ENCODE peak calls at places on chromosomes 7 and 10, in eight cellular contexts. One of them, this sample, is unnamed.

GRCh38 chr7:134293029-134293740 is 23.5 kb downstream of the SLC35B4 start:
- DNase-seq in stimulated activated CD4-positive, alpha-beta T cell treated with anti-CD3 and anti-CD28 coated beads, Interleukin-2, amount 100 ng/mL, for 24 hours: no peak
- DNase-seq in KBM-7: no peak
- DNase-seq in M059J: no peak
- DNase-seq in activated CD8-positive, alpha-beta memory T cell treated with anti-CD3 and anti-CD28 coated beads, Interleukin-2, amount 50 U/mL, for 48 hours: no peak
- DNase-seq in activated CD4-positive, alpha-beta T cell treated with anti-CD3 and anti-CD28 coated beads, Interleukin-2, amount 10 ng/mL, durations not matched to agents 7 days and 5 days: no peak
- DNase-seq in psoas muscle: no peak
- DNase-seq in activated T-cell treated with anti-CD3 and anti-CD28 coated beads, Interleukin-2, amount 50 U/mL, for 72 hours: no peak
- DNase-seq in this sample: no peak

GRCh38 chr7:148621563-148621962 is 31.0 kb downstream of the C7orf33 start:
- DNase-seq in stimulated activated CD4-positive, alpha-beta T cell treated with anti-CD3 and anti-CD28 coated beads, Interleukin-2, amount 100 ng/mL, for 24 hours: no peak
- DNase-seq in KBM-7: no peak
- DNase-seq in M059J: no peak
- DNase-seq in activated CD8-positive, alpha-beta memory T cell treated with anti-CD3 and anti-CD28 coated beads, Interleukin-2, amount 50 U/mL, for 48 hours: no peak
- DNase-seq in activated CD4-positive, alpha-beta T cell treated with anti-CD3 and anti-CD28 coated beads, Interleukin-2, amount 10 ng/mL, durations not matched to agents 7 days and 5 days: no peak
- DNase-seq in psoas muscle: no peak
- DNase-seq in activated T-cell treated with anti-CD3 and anti-CD28 coated beads, Interleukin-2, amount 50 U/mL, for 72 hours: no peak
- DNase-seq in this sample: no peak

GRCh38 chr7:11749629-11750028 is 82.4 kb downstream of the THSD7A start:
- DNase-seq in stimulated activated CD4-positive, alpha-beta T cell treated with anti-CD3 and anti-CD28 coated beads, Interleukin-2, amount 100 ng/mL, for 24 hours: no peak
- DNase-seq in KBM-7: no peak
- DNase-seq in M059J: peak
- DNase-seq in activated CD8-positive, alpha-beta memory T cell treated with anti-CD3 and anti-CD28 coated beads, Interleukin-2, amount 50 U/mL, for 48 hours: no peak
- DNase-seq in activated CD4-positive, alpha-beta T cell treated with anti-CD3 and anti-CD28 coated beads, Interleukin-2, amount 10 ng/mL, durations not matched to agents 7 days and 5 days: no peak
- DNase-seq in psoas muscle: no peak
- DNase-seq in activated T-cell treated with anti-CD3 and anti-CD28 coated beads, Interleukin-2, amount 50 U/mL, for 72 hours: no peak
- DNase-seq in this sample: no peak

GRCh38 chr7:63028376-63029206 is 970.1 kb upstream of the ZNF722 start:
- DNase-seq in stimulated activated CD4-positive, alpha-beta T cell treated with anti-CD3 and anti-CD28 coated beads, Interleukin-2, amount 100 ng/mL, for 24 hours: no peak
- DNase-seq in KBM-7: no peak
- DNase-seq in M059J: no peak
- DNase-seq in activated CD8-positive, alpha-beta memory T cell treated with anti-CD3 and anti-CD28 coated beads, Interleukin-2, amount 50 U/mL, for 48 hours: no peak
- DNase-seq in activated CD4-positive, alpha-beta T cell treated with anti-CD3 and anti-CD28 coated beads, Interleukin-2, amount 10 ng/mL, durations not matched to agents 7 days and 5 days: no peak
- DNase-seq in psoas muscle: no peak
- DNase-seq in activated T-cell treated with anti-CD3 and anti-CD28 coated beads, Interleukin-2, amount 50 U/mL, for 72 hours: no peak
- DNase-seq in this sample: no peak

GRCh38 chr7:107948645-107949442 is 54.1 kb downstream of the LAMB1 start:
- DNase-seq in stimulated activated CD4-positive, alpha-beta T cell treated with anti-CD3 and anti-CD28 coated beads, Interleukin-2, amount 100 ng/mL, for 24 hours: no peak
- DNase-seq in KBM-7: no peak
- DNase-seq in M059J: peak
- DNase-seq in activated CD8-positive, alpha-beta memory T cell treated with anti-CD3 and anti-CD28 coated beads, Interleukin-2, amount 50 U/mL, for 48 hours: no peak
- DNase-seq in activated CD4-positive, alpha-beta T cell treated with anti-CD3 and anti-CD28 coated beads, Interleukin-2, amount 10 ng/mL, durations not matched to agents 7 days and 5 days: no peak
- DNase-seq in psoas muscle: no peak
- DNase-seq in activated T-cell treated with anti-CD3 and anti-CD28 coated beads, Interleukin-2, amount 50 U/mL, for 72 hours: no peak
- DNase-seq in this sample: no peak

GRCh38 chr10:109823196-109823595 is 100.1 kb downstream of the XPNPEP1 start:
- DNase-seq in stimulated activated CD4-positive, alpha-beta T cell treated with anti-CD3 and anti-CD28 coated beads, Interleukin-2, amount 100 ng/mL, for 24 hours: no peak
- DNase-seq in KBM-7: no peak
- DNase-seq in M059J: no peak
- DNase-seq in activated CD8-positive, alpha-beta memory T cell treated with anti-CD3 and anti-CD28 coated beads, Interleukin-2, amount 50 U/mL, for 48 hours: no peak
- DNase-seq in activated CD4-positive, alpha-beta T cell treated with anti-CD3 and anti-CD28 coated beads, Interleukin-2, amount 10 ng/mL, durations not matched to agents 7 days and 5 days: no peak
- DNase-seq in psoas muscle: no peak
- DNase-seq in activated T-cell treated with anti-CD3 and anti-CD28 coated beads, Interleukin-2, amount 50 U/mL, for 72 hours: no peak
- DNase-seq in this sample: no peak

GRCh38 chr10:5628366-5628765 is 38.0 kb downstream of the ASB13 start:
- DNase-seq in stimulated activated CD4-positive, alpha-beta T cell treated with anti-CD3 and anti-CD28 coated beads, Interleukin-2, amount 100 ng/mL, for 24 hours: no peak
- DNase-seq in KBM-7: no peak
- DNase-seq in M059J: peak
- DNase-seq in activated CD8-positive, alpha-beta memory T cell treated with anti-CD3 and anti-CD28 coated beads, Interleukin-2, amount 50 U/mL, for 48 hours: no peak
- DNase-seq in activated CD4-positive, alpha-beta T cell treated with anti-CD3 and anti-CD28 coated beads, Interleukin-2, amount 10 ng/mL, durations not matched to agents 7 days and 5 days: no peak
- DNase-seq in psoas muscle: no peak
- DNase-seq in activated T-cell treated with anti-CD3 and anti-CD28 coated beads, Interleukin-2, amount 50 U/mL, for 72 hours: no peak
- DNase-seq in this sample: no peak

GRCh38 chr7:94111009-94111408 is 106.9 kb upstream of the BET1 start:
- DNase-seq in stimulated activated CD4-positive, alpha-beta T cell treated with anti-CD3 and anti-CD28 coated beads, Interleukin-2, amount 100 ng/mL, for 24 hours: no peak
- DNase-seq in KBM-7: no peak
- DNase-seq in M059J: no peak
- DNase-seq in activated CD8-positive, alpha-beta memory T cell treated with anti-CD3 and anti-CD28 coated beads, Interleukin-2, amount 50 U/mL, for 48 hours: no peak
- DNase-seq in activated CD4-positive, alpha-beta T cell treated with anti-CD3 and anti-CD28 coated beads, Interleukin-2, amount 10 ng/mL, durations not matched to agents 7 days and 5 days: no peak
- DNase-seq in psoas muscle: no peak
- DNase-seq in activated T-cell treated with anti-CD3 and anti-CD28 coated beads, Interleukin-2, amount 50 U/mL, for 72 hours: no peak
- DNase-seq in this sample: no peak

GRCh38 chr10:102243304-102243703 is 2.0 kb upstream of the PITX3 start:
- DNase-seq in stimulated activated CD4-positive, alpha-beta T cell treated with anti-CD3 and anti-CD28 coated beads, Interleukin-2, amount 100 ng/mL, for 24 hours: no peak
- DNase-seq in KBM-7: no peak
- DNase-seq in M059J: peak
- DNase-seq in activated CD8-positive, alpha-beta memory T cell treated with anti-CD3 and anti-CD28 coated beads, Interleukin-2, amount 50 U/mL, for 48 hours: no peak
- DNase-seq in activated CD4-positive, alpha-beta T cell treated with anti-CD3 and anti-CD28 coated beads, Interleukin-2, amount 10 ng/mL, durations not matched to agents 7 days and 5 days: no peak
- DNase-seq in psoas muscle: no peak
- DNase-seq in activated T-cell treated with anti-CD3 and anti-CD28 coated beads, Interleukin-2, amount 50 U/mL, for 72 hours: no peak
- DNase-seq in this sample: no peak

GRCh38 chr10:17607060-17607459 is 10.1 kb downstream of the HACD1 start:
- DNase-seq in stimulated activated CD4-positive, alpha-beta T cell treated with anti-CD3 and anti-CD28 coated beads, Interleukin-2, amount 100 ng/mL, for 24 hours: no peak
- DNase-seq in KBM-7: no peak
- DNase-seq in M059J: no peak
- DNase-seq in activated CD8-positive, alpha-beta memory T cell treated with anti-CD3 and anti-CD28 coated beads, Interleukin-2, amount 50 U/mL, for 48 hours: no peak
- DNase-seq in activated CD4-positive, alpha-beta T cell treated with anti-CD3 and anti-CD28 coated beads, Interleukin-2, amount 10 ng/mL, durations not matched to agents 7 days and 5 days: no peak
- DNase-seq in psoas muscle: no peak
- DNase-seq in activated T-cell treated with anti-CD3 and anti-CD28 coated beads, Interleukin-2, amount 50 U/mL, for 72 hours: no peak
- DNase-seq in this sample: no peak

GRCh38 chr7:11625669-11626068 is 206.3 kb downstream of the THSD7A start:
- DNase-seq in stimulated activated CD4-positive, alpha-beta T cell treated with anti-CD3 and anti-CD28 coated beads, Interleukin-2, amount 100 ng/mL, for 24 hours: no peak
- DNase-seq in KBM-7: no peak
- DNase-seq in M059J: peak
- DNase-seq in activated CD8-positive, alpha-beta memory T cell treated with anti-CD3 and anti-CD28 coated beads, Interleukin-2, amount 50 U/mL, for 48 hours: no peak
- DNase-seq in activated CD4-positive, alpha-beta T cell treated with anti-CD3 and anti-CD28 coated beads, Interleukin-2, amount 10 ng/mL, durations not matched to agents 7 days and 5 days: no peak
- DNase-seq in psoas muscle: no peak
- DNase-seq in activated T-cell treated with anti-CD3 and anti-CD28 coated beads, Interleukin-2, amount 50 U/mL, for 72 hours: no peak
- DNase-seq in this sample: no peak

GRCh38 chr7:99558306-99559275 is at the start of gene ZNF655:
- DNase-seq in stimulated activated CD4-positive, alpha-beta T cell treated with anti-CD3 and anti-CD28 coated beads, Interleukin-2, amount 100 ng/mL, for 24 hours: peak
- DNase-seq in KBM-7: peak
- DNase-seq in M059J: peak
- DNase-seq in activated CD8-positive, alpha-beta memory T cell treated with anti-CD3 and anti-CD28 coated beads, Interleukin-2, amount 50 U/mL, for 48 hours: peak
- DNase-seq in activated CD4-positive, alpha-beta T cell treated with anti-CD3 and anti-CD28 coated beads, Interleukin-2, amount 10 ng/mL, durations not matched to agents 7 days and 5 days: peak
- DNase-seq in psoas muscle: peak
- DNase-seq in activated T-cell treated with anti-CD3 and anti-CD28 coated beads, Interleukin-2, amount 50 U/mL, for 72 hours: peak
- DNase-seq in this sample: peak

GRCh38 chr7:74334026-74334425 is 44.8 kb downstream of the CLIP2 start:
- DNase-seq in stimulated activated CD4-positive, alpha-beta T cell treated with anti-CD3 and anti-CD28 coated beads, Interleukin-2, amount 100 ng/mL, for 24 hours: no peak
- DNase-seq in KBM-7: no peak
- DNase-seq in M059J: peak
- DNase-seq in activated CD8-positive, alpha-beta memory T cell treated with anti-CD3 and anti-CD28 coated beads, Interleukin-2, amount 50 U/mL, for 48 hours: no peak
- DNase-seq in activated CD4-positive, alpha-beta T cell treated with anti-CD3 and anti-CD28 coated beads, Interleukin-2, amount 10 ng/mL, durations not matched to agents 7 days and 5 days: no peak
- DNase-seq in psoas muscle: no peak
- DNase-seq in activated T-cell treated with anti-CD3 and anti-CD28 coated beads, Interleukin-2, amount 50 U/mL, for 72 hours: no peak
- DNase-seq in this sample: no peak

GRCh38 chr7:31699050-31699449 is 12.0 kb downstream of the PPP1R17 start:
- DNase-seq in stimulated activated CD4-positive, alpha-beta T cell treated with anti-CD3 and anti-CD28 coated beads, Interleukin-2, amount 100 ng/mL, for 24 hours: no peak
- DNase-seq in KBM-7: no peak
- DNase-seq in M059J: no peak
- DNase-seq in activated CD8-positive, alpha-beta memory T cell treated with anti-CD3 and anti-CD28 coated beads, Interleukin-2, amount 50 U/mL, for 48 hours: no peak
- DNase-seq in activated CD4-positive, alpha-beta T cell treated with anti-CD3 and anti-CD28 coated beads, Interleukin-2, amount 10 ng/mL, durations not matched to agents 7 days and 5 days: no peak
- DNase-seq in psoas muscle: no peak
- DNase-seq in activated T-cell treated with anti-CD3 and anti-CD28 coated beads, Interleukin-2, amount 50 U/mL, for 72 hours: no peak
- DNase-seq in this sample: no peak

GRCh38 chr10:52146766-52147165 is 167.3 kb upstream of the DKK1 start:
- DNase-seq in stimulated activated CD4-positive, alpha-beta T cell treated with anti-CD3 and anti-CD28 coated beads, Interleukin-2, amount 100 ng/mL, for 24 hours: no peak
- DNase-seq in KBM-7: no peak
- DNase-seq in M059J: no peak
- DNase-seq in activated CD8-positive, alpha-beta memory T cell treated with anti-CD3 and anti-CD28 coated beads, Interleukin-2, amount 50 U/mL, for 48 hours: no peak
- DNase-seq in activated CD4-positive, alpha-beta T cell treated with anti-CD3 and anti-CD28 coated beads, Interleukin-2, amount 10 ng/mL, durations not matched to agents 7 days and 5 days: no peak
- DNase-seq in psoas muscle: no peak
- DNase-seq in activated T-cell treated with anti-CD3 and anti-CD28 coated beads, Interleukin-2, amount 50 U/mL, for 72 hours: no peak
- DNase-seq in this sample: no peak

GRCh38 chr7:36208997-36209813 is 56.2 kb downstream of the EEPD1 start:
- DNase-seq in stimulated activated CD4-positive, alpha-beta T cell treated with anti-CD3 and anti-CD28 coated beads, Interleukin-2, amount 100 ng/mL, for 24 hours: no peak
- DNase-seq in KBM-7: no peak
- DNase-seq in M059J: peak
- DNase-seq in activated CD8-positive, alpha-beta memory T cell treated with anti-CD3 and anti-CD28 coated beads, Interleukin-2, amount 50 U/mL, for 48 hours: no peak
- DNase-seq in activated CD4-positive, alpha-beta T cell treated with anti-CD3 and anti-CD28 coated beads, Interleukin-2, amount 10 ng/mL, durations not matched to agents 7 days and 5 days: no peak
- DNase-seq in psoas muscle: no peak
- DNase-seq in activated T-cell treated with anti-CD3 and anti-CD28 coated beads, Interleukin-2, amount 50 U/mL, for 72 hours: no peak
- DNase-seq in this sample: no peak

GRCh38 chr7:2701832-2702593 is 14.0 kb downstream of the AMZ1 start:
- DNase-seq in stimulated activated CD4-positive, alpha-beta T cell treated with anti-CD3 and anti-CD28 coated beads, Interleukin-2, amount 100 ng/mL, for 24 hours: no peak
- DNase-seq in KBM-7: no peak
- DNase-seq in M059J: peak
- DNase-seq in activated CD8-positive, alpha-beta memory T cell treated with anti-CD3 and anti-CD28 coated beads, Interleukin-2, amount 50 U/mL, for 48 hours: no peak
- DNase-seq in activated CD4-positive, alpha-beta T cell treated with anti-CD3 and anti-CD28 coated beads, Interleukin-2, amount 10 ng/mL, durations not matched to agents 7 days and 5 days: no peak
- DNase-seq in psoas muscle: peak
- DNase-seq in activated T-cell treated with anti-CD3 and anti-CD28 coated beads, Interleukin-2, amount 50 U/mL, for 72 hours: no peak
- DNase-seq in this sample: no peak

GRCh38 chr10:50210876-50211275 is 40.4 kb downstream of the ASAH2 start:
- DNase-seq in stimulated activated CD4-positive, alpha-beta T cell treated with anti-CD3 and anti-CD28 coated beads, Interleukin-2, amount 100 ng/mL, for 24 hours: no peak
- DNase-seq in KBM-7: no peak
- DNase-seq in M059J: peak
- DNase-seq in activated CD8-positive, alpha-beta memory T cell treated with anti-CD3 and anti-CD28 coated beads, Interleukin-2, amount 50 U/mL, for 48 hours: no peak
- DNase-seq in activated CD4-positive, alpha-beta T cell treated with anti-CD3 and anti-CD28 coated beads, Interleukin-2, amount 10 ng/mL, durations not matched to agents 7 days and 5 days: no peak
- DNase-seq in psoas muscle: no peak
- DNase-seq in activated T-cell treated with anti-CD3 and anti-CD28 coated beads, Interleukin-2, amount 50 U/mL, for 72 hours: no peak
- DNase-seq in this sample: no peak

This sample was measured in Jurkat, Clone E6-1.